ENCODE peak calls at places on chromosomes 3 and 15, in four cellular contexts. P is K562, A is A549, O is HepG2. H is an unnamed sample.

GRCh38 chr3:46545695-46546630 is 20.1 kb downstream of the LRRC2 start:
- DNase-seq in P (no peak), A (no peak), O (no peak), H (peak; percentile 39)

GRCh38 chr3:46695177-46695961 is 1.9 kb upstream of the ALS2CL start:
- DNase-seq in P (peak; percentile 61), A (peak; percentile 31), O (no peak), H (peak; percentile 69)

GRCh38 chr3:197519801-197520211 is 36.0 kb downstream of the BDH1 start:
- DNase-seq in P (no peak), A (peak; percentile 27), O (no peak), H (peak; percentile 44)

GRCh38 chr3:87320748-87321634 is 44.6 kb upstream of the POU1F1 start:
- DNase-seq in P (no peak), A (no peak), O (no peak), H (no peak)

GRCh38 chr3:1609416-1609815 is 489.2 kb upstream of the CNTN4 start:
- DNase-seq in P (no peak), A (no peak), O (no peak), H (no peak)

GRCh38 chr3:94246136-94246535 is 183.3 kb downstream of the NSUN3 start:
- DNase-seq in P (no peak), A (no peak), O (no peak), H (no peak)

GRCh38 chr3:160686955-160687535 is 10.1 kb downstream of the ARL14 start:
- DNase-seq in P (peak; percentile 15), A (no peak), O (peak; percentile 6), H (no peak)

GRCh38 chr3:66195347-66195783 is 25.4 kb upstream of the SLC25A26 start:
- DNase-seq in P (no peak), A (no peak), O (no peak), H (peak; percentile 73)

GRCh38 chr3:62134061-62134496 is 239.3 kb downstream of the FEZF2 start:
- DNase-seq in P (no peak), A (no peak), O (no peak), H (no peak)

GRCh38 chr3:152084441-152084840 is 184.3 kb upstream of the MBNL1 start:
- DNase-seq in P (no peak), A (no peak), O (no peak), H (no peak)

GRCh38 chr3:84724877-84725276 is 233.9 kb upstream of the CADM2 start:
- DNase-seq in P (no peak), A (peak; percentile 7), O (no peak), H (no peak)

GRCh38 chr15:101108458-101108775 is 143.4 kb downstream of the CHSY1 start:
- DNase-seq in P (no peak), A (no peak), O (no peak), H (no peak)

GRCh38 chr15:64742385-64742784 is 33.0 kb downstream of the RBPMS2 start:
- DNase-seq in P (no peak), A (no peak), O (no peak), H (no peak)

GRCh38 chr3:12948891-12949711 is 107.7 kb upstream of the RPL32 start:
- DNase-seq in P (no peak), A (no peak), O (no peak), H (no peak)

GRCh38 chr3:45125550-45126026 is 20.6 kb downstream of the CDCP1 start:
- DNase-seq in P (no peak), A (no peak), O (no peak), H (no peak)

GRCh38 chr3:110881069-110881468 is 190.5 kb upstream of the NECTIN3 start:
- DNase-seq in P (no peak), A (no peak), O (peak; percentile 63), H (peak; percentile 39)

GRCh38 chr3:24088782-24089181 is 143.7 kb downstream of the NR1D2 start:
- DNase-seq in P (peak; percentile 68), A (peak; percentile 19), O (peak; percentile 20), H (no peak)

GRCh38 chr15:70152070-70152480 is 54.4 kb upstream of the TLE3 start:
- DNase-seq in P (no peak), A (no peak), O (no peak), H (no peak)

GRCh38 chr3:124248471-124249028 is 256.6 kb upstream of the ROPN1 start:
- DNase-seq in P (no peak), A (peak; percentile 28), O (no peak), H (no peak)

GRCh38 chr3:188284455-188285212 is 130.7 kb downstream of the LPP start:
- DNase-seq in P (no peak), A (no peak), O (no peak), H (no peak)
- TF ChIP-seq NR3C1 in P (no peak), A (no peak), O (no peak), H (no peak)

GRCh38 chr15:57634290-57634689 is 42.6 kb downstream of the MYZAP start:
- DNase-seq in P (no peak), A (no peak), O (no peak), H (no peak)

GRCh38 chr15:57639306-57639705 is 47.6 kb downstream of the MYZAP start:
- DNase-seq in P (no peak), A (no peak), O (no peak), H (no peak)

GRCh38 chr15:57637836-57638235 is 46.1 kb downstream of the MYZAP start:
- DNase-seq in P (no peak), A (no peak), O (no peak), H (no peak)

GRCh38 chr15:57631386-57632110 is 39.8 kb downstream of the MYZAP start:
- DNase-seq in P (no peak), A (no peak), O (no peak), H (no peak)

GRCh38 chr15:57635300-57635944 is 43.7 kb downstream of the MYZAP start:
- DNase-seq in P (no peak), A (no peak), O (no peak), H (no peak)
- TF ChIP-seq CTCF in P (no peak), A (no peak), O (no peak), H (no peak)

GRCh38 chr15:40010681-40011080 is 28.3 kb downstream of the SRP14 start:
- DNase-seq in P (no peak), A (no peak), O (no peak), H (no peak)
- TF ChIP-seq NR3C1 in P (no peak), A (no peak), O (no peak), H (no peak)

GRCh38 chr3:150703756-150704344 is at the start of gene ERICH6:
- DNase-seq in P (peak; percentile 85), A (peak; percentile 91), O (peak; percentile 81), H (peak; percentile 94)
- TF ChIP-seq CTCF in P (peak; percentile 31), A (no peak), O (peak; percentile 40), H (no peak)

GRCh38 chr3:150158974-150159625 is 188.4 kb upstream of the PFN2 start:
- DNase-seq in P (no peak), A (no peak), O (no peak), H (no peak)
- TF ChIP-seq NR3C1 in P (no peak), A (no peak), O (no peak), H (no peak)